ENCODE peak calls at places on chromosomes 1 and 21, in five cellular contexts. E is foreskin keratinocyte, J is AG09319, W is HFF-Myc, B is epithelial cell of proximal tubule. G is an unnamed sample.

GRCh38 chr1:38885092-38885491 is 3.7 kb upstream of the GJA9 start:
- DNase-seq in E (no peak), J (no peak), W (no peak), B (no peak), G (no peak)

GRCh38 chr1:103074224-103074623 is 34.1 kb downstream of the COL11A1 start:
- DNase-seq in E (no peak), J (no peak), W (no peak), B (no peak), G (no peak)

GRCh38 chr1:237470712-237471310 is 419.9 kb downstream of the ZP4 start:
- DNase-seq in E (no peak), J (no peak), W (no peak), B (no peak), G (no peak)

GRCh38 chr21:38352536-38353219 is 95.9 kb downstream of the KCNJ15 start:
- DNase-seq in E (peak), J (peak), W (peak), B (no peak), G (no peak)

GRCh38 chr1:89998306-89998705 is 3.4 kb downstream of the ZNF326 start:
- DNase-seq in E (no peak), J (no peak), W (no peak), B (no peak), G (no peak)

GRCh38 chr1:166716620-166717019 is 122.7 kb upstream of the POGK start:
- DNase-seq in E (no peak), J (no peak), W (no peak), B (no peak), G (no peak)

GRCh38 chr21:32702702-32703101 is 25.1 kb downstream of the SYNJ1 start:
- DNase-seq in E (peak), J (no peak), W (no peak), B (no peak), G (no peak)

GRCh38 chr1:214549604-214550338 is 1.6 kb downstream of the PTPN14 start:
- DNase-seq in E (peak), J (no peak), W (no peak), B (no peak), G (no peak)

GRCh38 chr1:171494086-171494485 is 8.8 kb downstream of the PRRC2C start:
- DNase-seq in E (no peak), J (no peak), W (no peak), B (no peak), G (no peak)

GRCh38 chr1:208270679-208271111 is 26.5 kb upstream of the PLXNA2 start:
- DNase-seq in E (no peak), J (no peak), W (no peak), B (no peak), G (no peak)

GRCh38 chr1:43266881-43267280 is 2.9 kb upstream of the TMEM125 start:
- DNase-seq in E (no peak), J (no peak), W (no peak), B (no peak), G (no peak)

GRCh38 chr1:2468041-2468472 is 8.0 kb upstream of the PLCH2 start:
- DNase-seq in E (no peak), J (no peak), W (no peak), B (no peak), G (no peak)

GRCh38 chr21:39972471-39972870 is 105.2 kb downstream of the PCP4 start:
- DNase-seq in E (no peak), J (no peak), W (no peak), B (no peak), G (no peak)

GRCh38 chr1:200179126-200179780 is 151.7 kb downstream of the NR5A2 start:
- DNase-seq in E (no peak), J (peak), W (peak), B (no peak), G (no peak)

GRCh38 chr1:38014171-38014570 is 1.6 kb downstream of the UTP11 start:
- DNase-seq in E (no peak), J (no peak), W (no peak), B (no peak), G (no peak)

GRCh38 chr1:26820784-26821269 is 5.7 kb upstream of the ZDHHC18 start:
- DNase-seq in E (no peak), J (no peak), W (no peak), B (no peak), G (no peak)

GRCh38 chr1:224727851-224728250 is 111.7 kb downstream of the CNIH3 start:
- DNase-seq in E (no peak), J (no peak), W (no peak), B (no peak), G (no peak)

GRCh38 chr1:9700340-9700739 is 48.8 kb downstream of the PIK3CD start:
- DNase-seq in E (peak), J (no peak), W (no peak), B (peak), G (no peak)

GRCh38 chr1:220330265-220330664 is 58.0 kb upstream of the RAB3GAP2 start:
- DNase-seq in E (no peak), J (no peak), W (no peak), B (no peak), G (no peak)

GRCh38 chr1:56145524-56145923 is 433.8 kb downstream of the PLPP3 start:
- DNase-seq in E (no peak), J (no peak), W (no peak), B (no peak), G (no peak)

GRCh38 chr1:240426056-240426455 is 185.9 kb downstream of the GREM2 start:
- DNase-seq in E (no peak), J (no peak), W (no peak), B (no peak), G (no peak)

GRCh38 chr1:157773723-157774350 is 3.1 kb downstream of the FCRL2 start:
- DNase-seq in E (no peak), J (no peak), W (no peak), B (no peak), G (no peak)

GRCh38 chr1:151574575-151575529 is 34.7 kb downstream of the TUFT1 start:
- DNase-seq in E (peak), J (peak), W (peak), B (no peak), G (no peak)

GRCh38 chr1:29179641-29180184 is 2.0 kb downstream of the SRSF4 start:
- DNase-seq in E (no peak), J (no peak), W (no peak), B (no peak), G (no peak)

GRCh38 chr1:161907266-161907665 is 116.4 kb downstream of the OLFML2B start:
- DNase-seq in E (no peak), J (no peak), W (no peak), B (no peak), G (no peak)

GRCh38 chr1:211701733-211702132 is 26.3 kb upstream of the NEK2 start:
- DNase-seq in E (peak), J (no peak), W (no peak), B (no peak), G (no peak)

GRCh38 chr1:195697130-195697529 is 911.1 kb downstream of the KCNT2 start:
- DNase-seq in E (no peak), J (no peak), W (no peak), B (no peak), G (no peak)

GRCh38 chr1:8408151-8408839 is 90.4 kb downstream of the SLC45A1 start:
- DNase-seq in E (no peak), J (peak), W (no peak), B (peak), G (no peak)

GRCh38 chr1:152497273-152497672 is 13.3 kb upstream of the LCE5A start:
- DNase-seq in E (no peak), J (no peak), W (no peak), B (no peak), G (no peak)

GRCh38 chr1:226370144-226370923 is 37.6 kb downstream of the PARP1 start:
- DNase-seq in E (no peak), J (no peak), W (no peak), B (no peak), G (no peak)

GRCh38 chr1:111814305-111814628 is 58.6 kb downstream of the DDX20 start:
- DNase-seq in E (no peak), J (no peak), W (no peak), B (no peak), G (no peak)

GRCh38 chr1:52127181-52128175 is 14.4 kb upstream of the ZFYVE9 start:
- DNase-seq in E (peak), J (peak), W (peak), B (no peak), G (peak)

GRCh38 chr1:218488531-218488930 is 143.4 kb downstream of the TGFB2 start:
- DNase-seq in E (no peak), J (no peak), W (no peak), B (no peak), G (no peak)

GRCh38 chr1:25917996-25918395 is 11.8 kb upstream of the STMN1 start:
- DNase-seq in E (no peak), J (no peak), W (no peak), B (no peak), G (no peak)

GRCh38 chr1:19262728-19263127 is 11.1 kb downstream of the MRTO4 start:
- DNase-seq in E (no peak), J (no peak), W (no peak), B (no peak), G (no peak)

DNA sequence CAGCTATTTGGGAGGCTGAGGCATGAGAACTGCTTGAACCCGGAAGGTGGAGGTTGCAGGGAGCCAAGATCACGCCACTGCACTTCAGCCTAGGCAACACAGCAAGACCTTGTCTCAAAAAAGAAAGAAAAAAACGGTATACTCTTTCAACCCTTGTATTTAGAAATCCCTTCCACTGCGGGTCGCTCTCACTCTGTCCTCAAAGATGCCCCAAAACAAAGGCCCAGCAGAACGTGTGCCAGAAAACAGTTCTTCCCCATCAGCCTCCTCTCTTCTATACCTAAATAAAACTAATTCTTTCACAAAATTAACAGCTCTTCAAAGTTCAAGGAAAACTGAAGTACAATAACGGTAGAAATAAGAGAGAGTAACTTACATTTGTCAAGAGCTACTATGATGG is 13.2 kb downstream of the SETD4 start:
- DNase-seq in E (no peak), J (no peak), W (no peak), B (no peak), G (no peak)
- TF ChIP-seq CTCF in E (no peak), J (no peak), W (no peak), B (no peak), G (no peak)

GRCh38 chr1:201422026-201422425 is 496 bp upstream of the TNNI1 start:
- DNase-seq in E (no peak), J (no peak), W (no peak), B (no peak), G (no peak)
- TF ChIP-seq CTCF in E (no peak), J (no peak), W (no peak), B (no peak), G (no peak)

GRCh38 chr21:44390886-44391285 is 37.5 kb downstream of the TRPM2 start:
- DNase-seq in E (no peak), J (no peak), W (no peak), B (no peak), G (no peak)

GRCh38 chr21:44394733-44395132 is 41.3 kb downstream of the TRPM2 start:
- DNase-seq in E (no peak), J (no peak), W (no peak), B (no peak), G (no peak)

GRCh38 chr21:44392185-44392584 is 38.8 kb downstream of the TRPM2 start:
- DNase-seq in E (no peak), J (no peak), W (no peak), B (no peak), G (no peak)

GRCh38 chr21:44391345-44392091 is 38.1 kb downstream of the TRPM2 start:
- DNase-seq in E (no peak), J (no peak), W (no peak), B (no peak), G (no peak)

GRCh38 chr21:44392916-44393315 is 39.5 kb downstream of the TRPM2 start:
- DNase-seq in E (no peak), J (no peak), W (no peak), B (no peak), G (no peak)
- TF ChIP-seq CTCF in E (no peak), J (no peak), W (no peak), B (no peak), G (no peak)

GRCh38 chr1:45329445-45329844 is 2.8 kb downstream of the HPDL start:
- DNase-seq in E (peak), J (no peak), W (no peak), B (no peak), G (no peak)

GRCh38 chr1:45328680-45329079 is 2.0 kb downstream of the HPDL start:
- DNase-seq in E (no peak), J (no peak), W (no peak), B (no peak), G (no peak)

GRCh38 chr1:45327644-45328515 is 1.2 kb downstream of the HPDL start:
- DNase-seq in E (no peak), J (no peak), W (no peak), B (no peak), G (no peak)

GRCh38 chr1:45325816-45326506 is 734 bp upstream of the HPDL start:
- DNase-seq in E (no peak), J (no peak), W (no peak), B (no peak), G (no peak)

GRCh38 chr1:45326627-45327591 is at the start of gene HPDL:
- DNase-seq in E (no peak), J (no peak), W (peak), B (no peak), G (no peak)
- TF ChIP-seq CTCF in E (no peak), J (no peak), W (no peak), B (no peak), G (no peak)

DNA sequence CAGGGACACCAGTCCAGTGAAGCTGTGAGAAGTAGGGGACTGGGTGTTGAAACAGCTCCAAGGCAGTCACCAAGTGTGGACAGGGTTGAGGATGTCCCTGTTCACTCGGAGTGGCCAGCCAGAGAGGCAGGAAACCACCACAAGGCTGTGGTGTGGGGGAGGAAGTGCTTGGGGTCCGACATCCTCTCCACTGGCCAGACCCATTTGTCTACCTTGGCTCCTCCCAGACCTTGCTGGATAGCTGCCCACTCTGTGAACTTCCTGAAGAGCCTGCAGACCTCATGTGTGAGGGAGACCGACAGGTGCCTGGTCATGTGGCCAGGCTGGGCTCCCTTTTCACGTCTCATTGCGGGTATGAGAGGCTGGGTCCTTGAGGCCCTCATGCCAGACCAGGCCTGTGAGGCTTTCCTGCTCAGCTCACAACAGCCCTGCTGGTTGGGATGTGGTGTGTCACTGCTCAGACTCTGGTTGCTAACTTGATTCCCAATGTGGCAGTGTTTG is 21.8 kb downstream of the CYP4B1 start:
- DNase-seq in E (no peak), J (no peak), W (no peak), B (no peak), G (no peak)
- TF ChIP-seq CTCF in E (no peak), J (no peak), W (no peak), B (no peak), G (no peak)

GRCh38 chr1:93597697-93598096 is 83.9 kb downstream of the BCAR3 start:
- DNase-seq in E (peak), J (no peak), W (no peak), B (no peak), G (no peak)
- TF ChIP-seq CTCF in E (no peak), J (no peak), W (no peak), B (no peak), G (no peak)

G was measured in AG04449.